ENCODE peak calls at places on chromosomes 2 and 18, in ten cellular contexts. I is H9; V is naive thymus-derived CD4-positive, alpha-beta T cell; H is NCI-H2081; Z is BE2C; P is osteoblast; S is mesendoderm; A is non-pigmented ciliary epithelial cell; W is AG09309; K is GM10248. J is an unnamed sample.

GRCh38 chr2:173806761-173807160 is 158.4 kb downstream of the SP3 start:
- DNase-seq in I (no peak), V (no peak), H (no peak), Z (no peak), P (peak), S (peak), A (peak), W (no peak), K (no peak), J (no peak)

GRCh38 chr2:220619525-220620267 is 952.4 kb downstream of the EPHA4 start:
- DNase-seq in I (no peak), V (no peak), H (peak), Z (no peak), P (no peak), S (peak), A (no peak), W (no peak), K (no peak), J (no peak)

GRCh38 chr18:8367217-8367988 is 241.8 kb upstream of the RAB12 start:
- DNase-seq in I (peak), V (peak), H (peak), Z (peak), P (peak), S (peak), A (no peak), W (no peak), K (peak), J (no peak)

GRCh38 chr2:133292267-133292666 is 276.0 kb downstream of the NCKAP5 start:
- DNase-seq in I (no peak), V (no peak), H (no peak), Z (no peak), P (no peak), S (no peak), A (no peak), W (no peak), K (no peak), J (no peak)

GRCh38 chr18:59180150-59180845 is 39.7 kb upstream of the GRP start:
- DNase-seq in I (no peak), V (no peak), H (no peak), Z (no peak), P (peak), S (no peak), A (peak), W (peak), K (no peak), J (no peak)

GRCh38 chr2:22221006-22221405 is 1097.2 kb downstream of the TDRD15 start:
- DNase-seq in I (no peak), V (no peak), H (no peak), Z (no peak), P (no peak), S (no peak), A (no peak), W (no peak), K (no peak), J (peak)

GRCh38 chr2:42854207-42854818 is 61.9 kb upstream of the HAAO start:
- DNase-seq in I (no peak), V (no peak), H (no peak), Z (no peak), P (no peak), S (peak), A (no peak), W (no peak), K (no peak), J (no peak)

GRCh38 chr18:78512080-78512601 is 467.5 kb upstream of the SALL3 start:
- DNase-seq in I (no peak), V (no peak), H (no peak), Z (no peak), P (no peak), S (no peak), A (no peak), W (no peak), K (no peak), J (no peak)

GRCh38 chr2:188235364-188235763 is 56.3 kb upstream of the GULP1 start:
- DNase-seq in I (no peak), V (peak), H (no peak), Z (no peak), P (no peak), S (no peak), A (no peak), W (no peak), K (no peak), J (peak)

GRCh38 chr2:101120124-101120996 is 30.8 kb downstream of the TBC1D8 start:
- DNase-seq in I (no peak), V (no peak), H (no peak), Z (peak), P (no peak), S (no peak), A (peak), W (no peak), K (no peak), J (peak)

GRCh38 chr2:102439065-102439695 is 16.2 kb downstream of the IL18RAP start:
- DNase-seq in I (no peak), V (no peak), H (no peak), Z (no peak), P (no peak), S (peak), A (peak), W (no peak), K (no peak), J (no peak)

GRCh38 chr2:99488999-99489757 is 639 bp downstream of the REV1 start:
- DNase-seq in I (peak), V (peak), H (peak), Z (peak), P (peak), S (peak), A (no peak), W (no peak), K (peak), J (peak)

GRCh38 chr2:70901235-70902066 is 34.2 kb upstream of the ATP6V1B1 start:
- DNase-seq in I (peak), V (no peak), H (peak), Z (peak), P (peak), S (peak), A (no peak), W (no peak), K (peak), J (peak)

GRCh38 chr2:222708274-222708710 is 36.8 kb downstream of the MOGAT1 start:
- DNase-seq in I (peak), V (peak), H (peak), Z (peak), P (peak), S (peak), A (no peak), W (no peak), K (peak), J (peak)

GRCh38 chr2:197960765-197961164 is 156.4 kb downstream of the PLCL1 start:
- DNase-seq in I (no peak), V (no peak), H (no peak), Z (no peak), P (no peak), S (no peak), A (no peak), W (no peak), K (no peak), J (no peak)

GRCh38 chr2:197045115-197045514 is 118.6 kb upstream of the PGAP1 start:
- DNase-seq in I (no peak), V (no peak), H (no peak), Z (no peak), P (no peak), S (no peak), A (no peak), W (no peak), K (no peak), J (peak)

GRCh38 chr2:228600265-228600664 is 418.8 kb upstream of the SPHKAP start:
- DNase-seq in I (no peak), V (no peak), H (no peak), Z (no peak), P (peak), S (no peak), A (peak), W (peak), K (no peak), J (no peak)

GRCh38 chr2:100104718-100105677 is 37.4 kb downstream of the AFF3 start:
- DNase-seq in I (peak), V (peak), H (peak), Z (peak), P (peak), S (peak), A (no peak), W (no peak), K (peak), J (no peak)

GRCh38 chr2:218367415-218368149 is 10.9 kb downstream of the CATIP start:
- DNase-seq in I (peak), V (peak), H (no peak), Z (peak), P (peak), S (peak), A (no peak), W (no peak), K (peak), J (peak)

GRCh38 chr2:106269591-106270291 is 75.6 kb upstream of the UXS1 start:
- DNase-seq in I (no peak), V (peak), H (peak), Z (no peak), P (no peak), S (no peak), A (no peak), W (no peak), K (peak), J (peak)

GRCh38 chr18:57331718-57332117 is 20.6 kb upstream of the ST8SIA3 start:
- DNase-seq in I (no peak), V (no peak), H (no peak), Z (no peak), P (no peak), S (no peak), A (no peak), W (no peak), K (no peak), J (no peak)

GRCh38 chr2:175111200-175111657 is 56.8 kb downstream of the ATF2 start:
- DNase-seq in I (no peak), V (no peak), H (peak), Z (no peak), P (peak), S (peak), A (no peak), W (peak), K (peak), J (peak)

GRCh38 chr2:98801286-98801685 is 70.4 kb upstream of the MGAT4A start:
- DNase-seq in I (no peak), V (no peak), H (no peak), Z (no peak), P (peak), S (no peak), A (no peak), W (no peak), K (no peak), J (no peak)

GRCh38 chr18:31581498-31582197 is 10.0 kb upstream of the TTR start:
- DNase-seq in I (no peak), V (no peak), H (no peak), Z (no peak), P (peak), S (peak), A (peak), W (peak), K (no peak), J (peak)

GRCh38 chr2:122652670-122653069 is 897.2 kb downstream of the TSN start:
- DNase-seq in I (no peak), V (no peak), H (peak), Z (no peak), P (no peak), S (no peak), A (no peak), W (no peak), K (no peak), J (no peak)

GRCh38 chr2:240909216-240909974 is 3.3 kb downstream of the CROCC2 start:
- DNase-seq in I (no peak), V (no peak), H (no peak), Z (no peak), P (peak), S (no peak), A (no peak), W (no peak), K (no peak), J (no peak)

GRCh38 chr2:112706170-112706664 is 14.6 kb upstream of the NT5DC4 start:
- DNase-seq in I (no peak), V (peak), H (no peak), Z (no peak), P (peak), S (peak), A (peak), W (no peak), K (no peak), J (peak)

GRCh38 chr2:239664216-239664785 is 263.5 kb upstream of the HDAC4 start:
- DNase-seq in I (no peak), V (no peak), H (no peak), Z (no peak), P (peak), S (no peak), A (no peak), W (no peak), K (no peak), J (no peak)

GRCh38 chr2:179749210-179749609 is 112.2 kb downstream of the ZNF385B start:
- DNase-seq in I (no peak), V (no peak), H (no peak), Z (no peak), P (no peak), S (no peak), A (peak), W (no peak), K (no peak), J (no peak)

GRCh38 chr2:223469270-223470057 is 132.7 kb downstream of the SCG2 start:
- DNase-seq in I (no peak), V (no peak), H (no peak), Z (peak), P (no peak), S (peak), A (peak), W (peak), K (no peak), J (peak)

J was measured in MV-4-11.